ENCODE peak calls at places on chromosomes 4 and X, in four cellular contexts. One of them, this sample, is unnamed.

GRCh38 chrX:16469870-16470269 is 180.1 kb upstream of the S100G start:
- DNase-seq in breast epithelium: no peak
- DNase-seq in transverse colon: no peak
- DNase-seq in suprapubic skin: no peak
- DNase-seq in this sample: no peak

GRCh38 chrX:3711331-3711917 is 2.0 kb downstream of the PRKX start:
- DNase-seq in breast epithelium: no peak
- DNase-seq in transverse colon: peak
- DNase-seq in suprapubic skin: no peak
- DNase-seq in this sample: no peak

GRCh38 chr4:5821665-5822358 is 71.1 kb downstream of the CRMP1 start:
- DNase-seq in breast epithelium: no peak
- DNase-seq in transverse colon: no peak
- DNase-seq in suprapubic skin: no peak
- DNase-seq in this sample: no peak

GRCh38 chr4:107389965-107390364 is 330.1 kb downstream of the PAPSS1 start:
- DNase-seq in breast epithelium: no peak
- DNase-seq in transverse colon: no peak
- DNase-seq in suprapubic skin: no peak
- DNase-seq in this sample: no peak

GRCh38 chr4:2250003-2250763 is 8.3 kb upstream of the HAUS3 start:
- DNase-seq in breast epithelium: no peak
- DNase-seq in transverse colon: no peak
- DNase-seq in suprapubic skin: peak
- DNase-seq in this sample: no peak

GRCh38 chrX:108268434-108269080 is 169.7 kb downstream of the COL4A6 start:
- DNase-seq in breast epithelium: no peak
- DNase-seq in transverse colon: no peak
- DNase-seq in suprapubic skin: no peak
- DNase-seq in this sample: no peak

GRCh38 chrX:13780868-13781427 is 35.9 kb downstream of the GPM6B start:
- DNase-seq in breast epithelium: no peak
- DNase-seq in transverse colon: no peak
- DNase-seq in suprapubic skin: no peak
- DNase-seq in this sample: no peak

GRCh38 chr4:1578301-1578781 is 105.8 kb downstream of the FAM53A start:
- DNase-seq in breast epithelium: no peak
- DNase-seq in transverse colon: no peak
- DNase-seq in suprapubic skin: no peak
- DNase-seq in this sample: peak

GRCh38 chrX:110204986-110205385 is 112.9 kb downstream of the AMMECR1 start:
- DNase-seq in breast epithelium: no peak
- DNase-seq in transverse colon: no peak
- DNase-seq in suprapubic skin: no peak
- DNase-seq in this sample: no peak

GRCh38 chrX:72712094-72712755 is 1.9 kb downstream of the PHKA1 start:
- DNase-seq in breast epithelium: no peak
- DNase-seq in transverse colon: no peak
- DNase-seq in suprapubic skin: no peak
- DNase-seq in this sample: no peak

GRCh38 chr4:153258750-153259149 is 54.5 kb downstream of the TRIM2 start:
- DNase-seq in breast epithelium: no peak
- DNase-seq in transverse colon: no peak
- DNase-seq in suprapubic skin: no peak
- DNase-seq in this sample: no peak

GRCh38 chr4:38663801-38664703 is at the start of gene KLF3:
- DNase-seq in breast epithelium: peak
- DNase-seq in transverse colon: peak
- DNase-seq in suprapubic skin: peak
- DNase-seq in this sample: peak
- TF ChIP-seq POLR2A in breast epithelium: no peak
- TF ChIP-seq POLR2A in transverse colon: peak
- TF ChIP-seq POLR2A in suprapubic skin: peak
- TF ChIP-seq POLR2A in this sample: peak

DNA sequence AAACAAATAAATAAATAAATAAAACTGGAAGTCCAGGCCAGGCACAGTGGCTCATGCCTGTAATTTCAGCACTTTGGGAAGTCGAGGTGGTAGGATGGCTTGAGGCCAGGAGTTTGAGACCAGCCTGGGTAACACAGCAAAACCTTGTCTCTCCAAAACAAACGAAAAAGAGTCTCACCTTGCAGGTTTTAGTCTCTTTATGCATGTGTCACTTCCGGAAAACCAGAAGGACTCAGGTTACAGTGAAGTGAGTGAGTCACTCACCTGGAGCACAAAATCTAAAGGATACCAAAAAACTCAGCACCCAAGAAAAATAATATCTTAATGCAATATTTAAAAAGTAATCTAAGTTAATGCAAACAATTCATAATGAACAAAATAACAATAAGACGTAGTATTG is 20.1 kb upstream of the SLC34A2 start:
- DNase-seq in breast epithelium: no peak
- DNase-seq in transverse colon: no peak
- DNase-seq in suprapubic skin: no peak
- DNase-seq in this sample: no peak
- TF ChIP-seq POLR2AphosphoS5 in breast epithelium: no peak
- TF ChIP-seq POLR2AphosphoS5 in transverse colon: no peak
- TF ChIP-seq POLR2AphosphoS5 in suprapubic skin: no peak
- TF ChIP-seq POLR2AphosphoS5 in this sample: no peak

DNA sequence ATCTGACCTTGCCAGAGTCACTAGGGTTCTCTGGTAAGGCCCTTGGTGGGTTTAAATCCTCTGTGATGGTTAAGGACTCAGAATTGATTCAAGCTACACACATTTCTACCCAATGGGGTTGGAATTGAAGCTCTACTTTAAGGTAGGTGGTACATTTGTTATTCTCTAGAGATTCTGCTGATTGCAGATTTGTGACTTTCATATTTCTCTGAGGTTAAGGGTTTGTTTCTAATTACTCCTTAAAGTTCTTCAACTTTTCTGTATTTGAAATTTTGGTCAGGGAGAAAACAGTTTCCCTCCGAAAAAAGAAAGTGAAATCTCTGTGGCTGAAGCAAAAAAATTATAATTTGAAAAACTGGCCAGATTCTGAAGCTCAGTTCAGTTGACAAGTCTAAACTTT is 25.8 kb upstream of the USP46 start:
- DNase-seq in breast epithelium: no peak
- DNase-seq in transverse colon: no peak
- DNase-seq in suprapubic skin: no peak
- DNase-seq in this sample: no peak
- H3K4me3 ChIP-seq in breast epithelium: no peak
- H3K4me3 ChIP-seq in transverse colon: no peak
- H3K4me3 ChIP-seq in suprapubic skin: no peak
- H3K4me3 ChIP-seq in this sample: no peak

GRCh38 chrX:40105791-40106676 is 8.3 kb upstream of the BCOR start:
- DNase-seq in breast epithelium: peak
- DNase-seq in transverse colon: peak
- DNase-seq in suprapubic skin: no peak
- DNase-seq in this sample: peak
- TF ChIP-seq POLR2A in breast epithelium: no peak
- TF ChIP-seq POLR2A in transverse colon: peak
- TF ChIP-seq POLR2A in suprapubic skin: no peak
- TF ChIP-seq POLR2A in this sample: no peak

GRCh38 chr4:165156906-165157305 is 44.2 kb upstream of the TMEM192 start:
- DNase-seq in breast epithelium: no peak
- DNase-seq in transverse colon: no peak
- DNase-seq in suprapubic skin: no peak
- DNase-seq in this sample: no peak

GRCh38 chr4:165154482-165154881 is 41.8 kb upstream of the TMEM192 start:
- DNase-seq in breast epithelium: no peak
- DNase-seq in transverse colon: no peak
- DNase-seq in suprapubic skin: no peak
- DNase-seq in this sample: no peak

GRCh38 chr4:165150545-165150944 is 37.9 kb upstream of the TMEM192 start:
- DNase-seq in breast epithelium: no peak
- DNase-seq in transverse colon: no peak
- DNase-seq in suprapubic skin: no peak
- DNase-seq in this sample: no peak

GRCh38 chr4:165151734-165152133 is 39.1 kb upstream of the TMEM192 start:
- DNase-seq in breast epithelium: no peak
- DNase-seq in transverse colon: no peak
- DNase-seq in suprapubic skin: no peak
- DNase-seq in this sample: no peak

DNA sequence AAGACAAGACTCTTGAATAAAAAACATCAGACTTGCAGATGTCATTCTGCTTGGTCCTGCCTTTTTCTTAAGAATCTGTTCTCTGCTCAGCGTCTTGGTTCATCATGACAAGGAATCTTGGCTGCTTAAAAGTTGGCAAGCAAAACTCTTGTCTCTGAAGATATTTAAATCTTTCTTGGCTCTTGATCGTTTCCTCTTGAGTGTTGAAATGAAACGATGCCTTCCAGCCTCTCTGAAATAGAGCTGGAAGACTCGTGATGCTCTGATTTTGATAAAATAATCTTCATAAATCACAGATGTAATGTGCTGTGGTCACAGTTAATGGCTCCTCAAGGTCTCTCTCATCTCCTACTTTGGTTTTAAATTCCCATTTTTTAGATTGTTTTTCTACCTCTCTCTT is 39.9 kb upstream of the TMEM192 start:
- DNase-seq in breast epithelium: no peak
- DNase-seq in transverse colon: no peak
- DNase-seq in suprapubic skin: no peak
- DNase-seq in this sample: no peak
- TF ChIP-seq POLR2AphosphoS5 in breast epithelium: no peak
- TF ChIP-seq POLR2AphosphoS5 in transverse colon: no peak
- TF ChIP-seq POLR2AphosphoS5 in suprapubic skin: no peak
- TF ChIP-seq POLR2AphosphoS5 in this sample: no peak